ENCODE peak calls at places on chromosomes 6 and 20, in six cellular contexts. M is psoas muscle; X is CD8-positive, alpha-beta T cell; Z is HCT116; R is brain microvascular endothelial cell; J is A549. P is an unnamed sample.

GRCh38 chr20:38471987-38472512 is 593 bp upstream of the RALGAPB start:
- DNase-seq in M (no peak), X (no peak), Z (no peak), R (no peak), J (no peak), P (no peak)

GRCh38 chr6:83442752-83443151 is 11.9 kb upstream of the ME1 start:
- DNase-seq in M (no peak), X (no peak), Z (no peak), R (no peak), J (no peak), P (no peak)

GRCh38 chr6:58113960-58114359 is 796.5 kb downstream of the PRIM2 start:
- DNase-seq in M (no peak), X (no peak), Z (no peak), R (no peak), J (no peak), P (no peak)

GRCh38 chr20:36802326-36803223 is 29.0 kb upstream of the DSN1 start:
- DNase-seq in M (no peak), X (no peak), Z (no peak), R (peak), J (no peak), P (no peak)

GRCh38 chr6:168116975-168117899 is 38.2 kb upstream of the FRMD1 start:
- DNase-seq in M (no peak), X (no peak), Z (no peak), R (no peak), J (no peak), P (no peak)

GRCh38 chr20:49615401-49616153 is 47.6 kb upstream of the PTGIS start:
- DNase-seq in M (peak), X (no peak), Z (no peak), R (no peak), J (peak), P (no peak)

GRCh38 chr6:33416386-33417126 is 1.4 kb downstream of the CUTA start:
- DNase-seq in M (no peak), X (no peak), Z (no peak), R (no peak), J (no peak), P (no peak)

GRCh38 chr20:45372646-45373352 is 5.3 kb downstream of the TP53TG5 start:
- DNase-seq in M (peak), X (no peak), Z (no peak), R (no peak), J (no peak), P (no peak)

GRCh38 chr20:47854687-47855212 is 69.5 kb upstream of the SULF2 start:
- DNase-seq in M (no peak), X (no peak), Z (peak), R (peak), J (peak), P (no peak)

GRCh38 chr6:27753668-27754407 is 158.4 kb downstream of the OR2B2 start:
- DNase-seq in M (peak), X (peak), Z (peak), R (peak), J (peak), P (peak)

GRCh38 chr6:166143011-166143410 is 24.6 kb downstream of the TBXT start:
- DNase-seq in M (no peak), X (no peak), Z (no peak), R (peak), J (no peak), P (no peak)

GRCh38 chr6:158698876-158699440 is 49.1 kb downstream of the SYTL3 start:
- DNase-seq in M (no peak), X (no peak), Z (no peak), R (no peak), J (no peak), P (no peak)

GRCh38 chr6:142851601-142852000 is 93.4 kb downstream of the HIVEP2 start:
- DNase-seq in M (no peak), X (no peak), Z (no peak), R (no peak), J (no peak), P (no peak)

GRCh38 chr20:48425776-48426175 is 402.0 kb downstream of the PREX1 start:
- DNase-seq in M (no peak), X (no peak), Z (no peak), R (no peak), J (no peak), P (no peak)

GRCh38 chr6:8277769-8278168 is 157.6 kb downstream of the SLC35B3 start:
- DNase-seq in M (no peak), X (no peak), Z (no peak), R (no peak), J (no peak), P (no peak)

GRCh38 chr6:51514396-51515051 is 572.9 kb downstream of the PKHD1 start:
- DNase-seq in M (no peak), X (no peak), Z (no peak), R (no peak), J (no peak), P (no peak)

GRCh38 chr6:37731888-37732287 is 34.2 kb upstream of the MDGA1 start:
- DNase-seq in M (no peak), X (peak), Z (no peak), R (no peak), J (no peak), P (no peak)

GRCh38 chr6:121856296-121856695 is 420.9 kb downstream of the GJA1 start:
- DNase-seq in M (no peak), X (no peak), Z (no peak), R (no peak), J (no peak), P (no peak)

GRCh38 chr6:25318589-25318988 is 39.4 kb downstream of the CARMIL1 start:
- DNase-seq in M (no peak), X (no peak), Z (no peak), R (no peak), J (no peak), P (no peak)

GRCh38 chr20:57157106-57157691 is 109.2 kb downstream of the BMP7 start:
- DNase-seq in M (no peak), X (no peak), Z (no peak), R (no peak), J (no peak), P (no peak)

GRCh38 chr6:75403563-75403962 is 90.0 kb downstream of the FILIP1 start:
- DNase-seq in M (no peak), X (no peak), Z (no peak), R (no peak), J (no peak), P (no peak)

GRCh38 chr6:66336171-66336570 is 629.1 kb upstream of the EYS start:
- DNase-seq in M (no peak), X (no peak), Z (no peak), R (no peak), J (no peak), P (no peak)

GRCh38 chr6:86609549-86610388 is 327.6 kb upstream of the HTR1E start:
- DNase-seq in M (no peak), X (no peak), Z (no peak), R (no peak), J (no peak), P (no peak)

GRCh38 chr6:25903467-25904099 is 26.9 kb downstream of the SLC17A2 start:
- DNase-seq in M (no peak), X (no peak), Z (no peak), R (no peak), J (no peak), P (no peak)

GRCh38 chr20:47506335-47506734 is 4.6 kb downstream of the NCOA3 start:
- DNase-seq in M (no peak), X (no peak), Z (no peak), R (no peak), J (no peak), P (no peak)

GRCh38 chr6:102229271-102229670 is 835.8 kb downstream of the GRIK2 start:
- DNase-seq in M (no peak), X (no peak), Z (no peak), R (no peak), J (no peak), P (no peak)
- H3K27ac ChIP-seq in M (no peak), X (no peak), Z (no peak), R (no peak), J (no peak), P (no peak)

GRCh38 chr20:2331901-2332565 is 36.2 kb downstream of the TGM3 start:
- DNase-seq in M (no peak), X (no peak), Z (no peak), R (no peak), J (no peak), P (no peak)

GRCh38 chr20:2335096-2335495 is 39.3 kb downstream of the TGM3 start:
- DNase-seq in M (no peak), X (no peak), Z (no peak), R (no peak), J (no peak), P (no peak)

GRCh38 chr20:2336471-2336870 is 40.7 kb downstream of the TGM3 start:
- DNase-seq in M (no peak), X (no peak), Z (no peak), R (no peak), J (no peak), P (no peak)

GRCh38 chr20:2332711-2333110 is 36.9 kb downstream of the TGM3 start:
- DNase-seq in M (no peak), X (no peak), Z (no peak), R (no peak), J (no peak), P (no peak)

GRCh38 chr20:2333821-2334220 is 38.0 kb downstream of the TGM3 start:
- DNase-seq in M (no peak), X (no peak), Z (no peak), R (no peak), J (no peak), P (no peak)
- H3K27ac ChIP-seq in M (no peak), X (no peak), Z (no peak), R (no peak), J (no peak), P (no peak)

DNA sequence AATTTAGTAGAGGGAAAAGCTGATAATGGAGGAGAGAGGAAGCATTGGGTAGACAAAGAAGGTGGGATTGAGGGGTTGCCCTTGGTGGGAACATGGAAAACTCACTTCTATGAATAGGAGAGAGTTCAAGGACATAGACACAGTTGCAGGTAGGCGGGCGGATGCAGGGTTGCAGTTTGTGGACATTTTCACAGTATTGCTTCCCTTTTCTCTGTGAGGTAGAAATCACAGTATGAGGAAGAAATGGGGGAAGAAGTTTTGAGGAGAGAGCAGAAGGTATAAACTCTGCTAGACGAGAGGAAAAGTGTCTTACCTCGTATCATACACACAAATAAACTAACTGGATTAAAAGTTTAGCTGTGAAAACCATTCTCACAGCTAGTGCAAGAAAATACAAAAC is 200.7 kb upstream of the ECI2 start:
- DNase-seq in M (no peak), X (no peak), Z (no peak), R (no peak), J (no peak), P (no peak)
- H3K27ac ChIP-seq in M (no peak), X (no peak), Z (no peak), R (no peak), J (no peak), P (no peak)

DNA sequence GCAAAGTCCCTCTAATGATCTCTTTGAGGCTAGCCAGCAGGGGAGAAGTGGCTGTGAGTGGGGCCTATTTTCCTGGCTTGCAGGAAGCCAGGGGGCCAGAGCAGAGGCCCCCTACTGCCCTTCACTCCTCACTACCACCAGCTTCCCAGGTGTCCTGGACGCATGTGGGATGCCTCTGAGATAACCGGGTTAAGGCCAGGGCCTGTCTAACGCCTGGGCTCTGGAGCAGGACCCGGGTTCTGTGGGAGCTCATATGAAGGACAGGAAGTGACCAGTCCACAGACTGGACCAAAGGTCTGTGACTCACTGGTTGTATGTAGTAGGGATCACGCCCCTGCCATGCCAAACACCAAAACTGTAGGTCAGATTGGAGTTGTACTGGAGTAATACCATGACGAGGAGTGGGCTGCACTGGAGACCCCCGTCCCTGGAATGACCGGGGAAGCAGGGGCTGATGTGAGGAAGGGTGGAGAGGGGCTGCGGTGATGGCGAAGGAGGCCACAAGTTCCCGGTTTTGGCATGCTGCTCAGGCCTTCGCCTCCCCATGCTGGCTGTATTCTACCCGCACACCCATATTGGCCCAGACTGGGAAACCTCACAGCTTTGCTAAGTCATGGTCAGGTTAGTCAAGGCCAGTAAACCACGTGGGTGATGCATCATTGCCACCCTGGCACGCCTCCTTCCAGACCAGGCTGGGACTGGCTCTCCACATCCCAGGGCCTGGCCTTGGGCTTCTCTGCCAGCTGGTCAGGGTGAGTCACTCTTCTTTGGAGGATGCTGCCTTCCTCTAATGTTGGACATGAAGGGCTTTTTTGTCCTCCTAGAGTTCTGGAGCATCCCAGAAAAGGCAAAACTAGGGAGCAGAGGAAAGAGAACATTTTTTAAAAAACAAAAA is 54.0 kb downstream of the PCNA start:
- DNase-seq in M (peak), X (no peak), Z (peak), R (peak), J (peak), P (peak)
- H3K27ac ChIP-seq in M (no peak), X (no peak), Z (peak), R (peak), J (peak), P (no peak)

DNA sequence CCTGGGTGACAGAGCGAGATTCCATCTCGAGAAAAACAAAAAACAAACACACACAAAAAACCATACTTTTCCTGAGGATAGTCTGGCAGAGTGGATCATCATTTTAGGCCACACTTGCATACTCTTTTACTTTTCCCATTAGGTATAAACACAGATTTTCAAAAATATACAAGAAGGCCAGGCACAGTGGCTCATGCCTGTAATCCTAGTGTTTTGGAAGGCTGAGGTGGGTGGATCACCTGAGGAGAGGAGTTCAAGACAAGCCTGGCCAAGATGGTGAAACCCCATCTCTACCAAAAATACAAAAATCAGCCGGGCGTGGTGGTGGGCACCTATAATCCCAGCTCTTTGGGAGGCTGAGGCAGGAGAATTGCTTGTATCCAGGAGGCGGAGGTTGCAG is 85.5 kb downstream of the ARHGAP18 start:
- DNase-seq in M (no peak), X (no peak), Z (no peak), R (no peak), J (no peak), P (no peak)
- H3K27ac ChIP-seq in M (no peak), X (no peak), Z (peak), R (no peak), J (no peak), P (no peak)

DNA sequence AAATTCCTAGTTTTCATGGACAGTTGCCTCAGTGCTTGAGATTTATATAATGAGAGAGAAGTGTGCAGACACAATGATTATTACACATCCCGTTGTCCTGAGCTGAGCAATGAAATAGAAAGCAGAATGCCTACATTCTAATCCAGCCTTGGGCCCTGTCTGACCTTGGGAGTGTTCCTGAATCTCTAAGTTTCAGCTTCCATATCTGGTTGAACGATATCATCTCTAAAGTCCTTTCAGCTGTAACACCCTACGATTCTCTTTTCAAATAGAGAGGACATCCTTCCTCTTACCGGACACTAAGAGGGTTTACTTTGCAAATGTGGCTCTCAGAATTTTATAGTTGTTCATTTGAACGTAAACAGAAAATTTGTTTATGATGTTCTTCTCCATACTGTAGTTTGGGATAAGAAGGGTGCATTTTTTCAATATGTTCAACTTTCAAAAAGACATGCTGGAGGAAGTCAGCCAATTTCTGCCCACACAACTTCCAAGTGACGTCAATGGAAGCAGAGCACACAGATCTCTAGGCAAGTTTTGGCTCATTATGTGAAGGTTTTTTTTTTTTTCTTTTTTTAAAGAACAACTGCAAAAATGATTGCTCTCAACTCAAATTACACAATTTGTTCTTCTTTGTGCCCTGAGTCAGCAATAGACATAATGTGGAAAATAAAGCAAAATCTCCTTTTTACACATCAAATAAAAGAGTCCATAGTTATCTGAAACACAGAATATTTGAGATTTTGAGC is 50.4 kb downstream of the PDE7B start:
- DNase-seq in M (peak), X (peak), Z (no peak), R (peak), J (no peak), P (no peak)
- H3K27ac ChIP-seq in M (peak), X (no peak), Z (no peak), R (peak), J (no peak), P (peak)

GRCh38 chr6:11235062-11235461 is 2.6 kb upstream of the NEDD9 start:
- DNase-seq in M (no peak), X (no peak), Z (no peak), R (no peak), J (no peak), P (no peak)

GRCh38 chr6:11232968-11233626 is 629 bp upstream of the NEDD9 start:
- DNase-seq in M (no peak), X (no peak), Z (no peak), R (no peak), J (no peak), P (no peak)

GRCh38 chr6:11232177-11232967 is at the start of gene NEDD9:
- DNase-seq in M (peak), X (peak), Z (peak), R (peak), J (peak), P (peak)

GRCh38 chr6:11236351-11236750 is 3.9 kb upstream of the NEDD9 start:
- DNase-seq in M (no peak), X (peak), Z (no peak), R (no peak), J (no peak), P (peak)

GRCh38 chr6:11233936-11234573 is 1.6 kb upstream of the NEDD9 start:
- DNase-seq in M (no peak), X (no peak), Z (no peak), R (no peak), J (no peak), P (no peak)
- H3K27ac ChIP-seq in M (peak), X (no peak), Z (no peak), R (no peak), J (no peak), P (no peak)

GRCh38 chr6:3749390-3749978 is 2.0 kb downstream of the PXDC1 start:
- DNase-seq in M (no peak), X (no peak), Z (no peak), R (no peak), J (no peak), P (peak)

GRCh38 chr6:3751019-3751729 is at the start of gene PXDC1:
- DNase-seq in M (no peak), X (peak), Z (no peak), R (no peak), J (no peak), P (no peak)

GRCh38 chr6:3748726-3749389 is 2.7 kb downstream of the PXDC1 start:
- DNase-seq in M (no peak), X (no peak), Z (no peak), R (no peak), J (no peak), P (no peak)

GRCh38 chr6:3750324-3751018 is 1.0 kb downstream of the PXDC1 start:
- DNase-seq in M (peak), X (no peak), Z (no peak), R (peak), J (no peak), P (peak)

DNA sequence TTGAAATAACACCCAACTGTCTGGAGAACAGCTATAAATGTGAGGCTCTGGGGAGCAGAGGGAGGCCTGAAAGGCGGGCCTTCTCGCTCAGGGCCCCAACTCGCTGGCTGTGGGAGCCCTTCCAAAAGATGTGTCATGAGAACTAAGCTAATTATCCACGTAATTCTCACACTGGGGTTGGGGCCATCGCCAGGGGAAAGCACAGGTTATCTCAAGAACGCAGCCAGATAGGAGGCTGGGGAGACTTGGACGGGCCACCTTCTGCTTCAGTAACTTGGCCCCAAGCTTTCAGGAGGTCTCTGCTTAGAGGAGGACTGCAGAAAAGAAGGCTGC is 1.6 kb downstream of the PXDC1 start:
- DNase-seq in M (peak), X (no peak), Z (no peak), R (peak), J (no peak), P (peak)
- H3K27ac ChIP-seq in M (peak), X (no peak), Z (peak), R (peak), J (peak), P (peak)

GRCh38 chr6:128844598-128844997 is 38.3 kb upstream of the LAMA2 start:
- DNase-seq in M (no peak), X (no peak), Z (no peak), R (no peak), J (no peak), P (no peak)

GRCh38 chr6:128847481-128848168 is 35.3 kb upstream of the LAMA2 start:
- DNase-seq in M (no peak), X (no peak), Z (no peak), R (no peak), J (no peak), P (no peak)

GRCh38 chr6:128848169-128848935 is 34.6 kb upstream of the LAMA2 start:
- DNase-seq in M (no peak), X (no peak), Z (no peak), R (peak), J (no peak), P (no peak)
- H3K27ac ChIP-seq in M (no peak), X (no peak), Z (no peak), R (no peak), J (no peak), P (no peak)